ENCODE peak calls at places on chromosomes 3 and 15, in six cellular contexts. K is H9, H is IMR-90, N is neuronal stem cell, F is H1, D is trophoblast cell. B is an unnamed sample.

GRCh38 chr15:92617197-92618037 is 38.2 kb downstream of the FAM174B start:
- DNase-seq in K (no peak), H (peak; percentile 57), N (no peak), F (no peak), D (peak; percentile 71), B (peak; percentile 85)

GRCh38 chr15:71436854-71437253 is 321.6 kb downstream of the THSD4 start:
- DNase-seq in H (no peak), K (no peak), N (no peak), D (no peak), F (no peak), B (no peak)

GRCh38 chr3:51646091-51646490 is 25.0 kb upstream of the TEX264 start:
- DNase-seq in N (no peak), D (no peak), H (peak; percentile 34), F (no peak), K (no peak), B (no peak)

GRCh38 chr15:80585544-80586018 is 109.5 kb upstream of the ABHD17C start:
- DNase-seq in D (peak; percentile 87), F (no peak), N (no peak), H (no peak), K (peak; percentile 31), B (no peak)

GRCh38 chr3:190366145-190366544 is 21.8 kb upstream of the CLDN16 start:
- DNase-seq in H (no peak), N (no peak), F (no peak), D (no peak), K (no peak), B (no peak)

GRCh38 chr3:42028474-42028873 is 62.7 kb upstream of the TRAK1 start:
- DNase-seq in D (no peak), K (no peak), N (no peak), F (no peak), H (no peak), B (no peak)

GRCh38 chr3:113545594-113545993 is 13.2 kb downstream of the SIDT1 start:
- DNase-seq in H (no peak), F (no peak), N (no peak), K (no peak), D (no peak), B (no peak)

GRCh38 chr3:195046441-195046840 is 224.5 kb downstream of the XXYLT1 start:
- DNase-seq in D (no peak), H (no peak), F (no peak), K (no peak), N (no peak), B (no peak)

GRCh38 chr15:30065025-30065801 is 17.5 kb upstream of the GOLGA8J start:
- DNase-seq in F (no peak), N (no peak), D (peak; percentile 42), K (no peak), H (peak; percentile 18), B (peak; percentile 71)

GRCh38 chr3:168123211-168124173 is 27.8 kb upstream of the GOLIM4 start:
- DNase-seq in D (no peak), H (peak; percentile 4), N (no peak), F (no peak), K (no peak), B (no peak)

GRCh38 chr3:98561727-98562521 is 30.1 kb downstream of the GPR15 start:
- DNase-seq in D (no peak), H (peak; percentile 12), F (no peak), K (no peak), N (no peak), B (peak; percentile 41)

GRCh38 chr15:94381384-94381783 is 150.0 kb downstream of the MCTP2 start:
- DNase-seq in N (no peak), H (no peak), D (no peak), F (no peak), K (no peak), B (no peak)

GRCh38 chr3:142595581-142595950 is 627 bp upstream of the PLS1 start:
- DNase-seq in F (no peak), N (no peak), H (peak; percentile 86), D (peak; percentile 43), K (no peak), B (peak; percentile 80)

GRCh38 chr3:126084667-126085180 is 800 bp upstream of the SLC41A3 start:
- DNase-seq in N (no peak), F (no peak), D (peak; percentile 49), H (no peak), K (no peak), B (no peak)
- H4K8ac ChIP-seq in N (no peak overlapping the region), F (no peak overlapping the region), D (no peak overlapping the region), H (peak overlapping the region; percentile 76), K (no peak overlapping the region), B (no peak overlapping the region)

GRCh38 chr3:177350051-177350565 is 152.8 kb upstream of the TBL1XR1 start:
- DNase-seq in K (no peak), H (no peak), F (no peak), N (no peak), D (no peak), B (no peak)

GRCh38 chr3:177354461-177354860 is 157.2 kb upstream of the TBL1XR1 start:
- DNase-seq in H (no peak), F (no peak), D (no peak), K (no peak), N (no peak), B (no peak)

GRCh38 chr3:177351195-177351594 is 153.9 kb upstream of the TBL1XR1 start:
- DNase-seq in H (no peak), N (no peak), F (no peak), D (no peak), K (no peak), B (no peak)

GRCh38 chr3:177351757-177352158 is 154.5 kb upstream of the TBL1XR1 start:
- DNase-seq in H (no peak), F (no peak), K (no peak), N (no peak), D (no peak), B (no peak)

DNA sequence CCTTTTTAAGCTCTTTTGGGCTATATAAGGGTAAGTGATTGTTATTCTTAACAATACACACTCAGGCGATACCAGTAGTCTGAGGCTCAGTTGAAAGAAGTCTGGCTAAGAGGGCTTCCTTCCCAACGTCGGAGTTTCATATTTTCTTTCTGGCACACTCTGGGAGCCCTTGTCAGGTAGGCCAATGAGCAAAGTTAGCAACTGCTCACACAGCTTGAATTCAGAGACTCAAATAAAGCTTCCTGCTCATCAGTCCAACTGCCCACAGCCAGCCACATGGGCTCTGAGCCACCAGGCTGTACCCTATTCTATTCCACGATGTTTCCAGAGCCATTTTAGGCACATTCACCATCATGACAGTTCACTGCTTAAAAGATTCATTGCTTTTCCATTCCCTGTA is 155.1 kb upstream of the TBL1XR1 start:
- DNase-seq in D (no peak), H (no peak), F (no peak), K (no peak), N (no peak), B (no peak)
- H2AFZ ChIP-seq in D (no peak overlapping the region), H (no peak overlapping the region), F (no peak overlapping the region), K (no peak overlapping the region), N (no peak overlapping the region), B (no peak overlapping the region)

GRCh38 chr15:26841941-26842340 is 24.9 kb upstream of the GABRA5 start:
- DNase-seq in N (no peak), H (no peak), K (no peak), F (no peak), D (no peak), B (no peak)

GRCh38 chr15:26842391-26842790 is 24.5 kb upstream of the GABRA5 start:
- DNase-seq in F (no peak), N (no peak), H (no peak), D (no peak), K (no peak), B (no peak)

GRCh38 chr15:26844901-26845300 is 22.0 kb upstream of the GABRA5 start:
- DNase-seq in K (no peak), D (no peak), F (no peak), N (no peak), H (no peak), B (no peak)

GRCh38 chr15:26841514-26841913 is 25.3 kb upstream of the GABRA5 start:
- DNase-seq in H (no peak), D (no peak), N (no peak), F (no peak), K (no peak), B (no peak)

DNA sequence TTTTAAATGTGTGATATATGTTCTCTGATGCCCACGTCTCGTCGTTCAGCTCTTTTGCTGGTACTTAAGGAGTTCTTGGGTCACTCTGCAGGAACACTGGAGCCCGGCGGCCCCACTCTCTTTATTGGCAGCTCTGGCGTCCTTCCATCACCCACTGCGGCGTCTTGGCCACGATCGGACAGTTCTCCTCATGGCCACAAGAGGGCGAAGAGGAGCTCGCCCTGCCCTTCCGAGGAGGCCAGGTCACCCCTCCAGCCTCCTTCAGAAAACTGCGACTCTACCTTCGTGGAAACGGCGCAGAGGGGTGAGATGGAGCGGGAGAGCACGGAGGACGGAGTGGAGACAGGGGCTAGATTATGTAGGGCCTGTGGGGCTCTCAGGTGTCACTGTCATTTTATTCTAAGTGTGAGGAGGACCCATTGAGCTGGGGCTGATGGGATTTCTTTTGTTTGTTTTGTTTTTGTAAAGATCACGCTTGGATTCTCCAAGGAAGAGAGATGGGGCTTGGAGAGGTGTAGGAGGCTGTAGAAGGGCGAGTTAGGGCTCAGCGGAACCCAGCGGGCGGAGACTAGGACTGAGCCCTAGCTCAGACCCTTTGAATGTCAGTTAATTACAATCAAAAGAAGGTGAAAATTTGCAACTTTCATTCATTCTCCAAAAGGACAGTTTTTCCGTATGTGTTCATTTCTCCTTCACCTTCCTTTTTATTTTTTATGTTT is 28.0 kb upstream of the GABRA5 start:
- DNase-seq in N (peak; percentile 21), D (no peak), K (peak; percentile 82), F (peak; percentile 36), H (no peak), B (no peak)
- H4K8ac ChIP-seq in N (no peak overlapping the region), D (no peak overlapping the region), K (no peak overlapping the region), F (no peak overlapping the region), H (no peak overlapping the region), B (no peak overlapping the region)

GRCh38 chr3:181698263-181698944 is 13.3 kb upstream of the SOX2 start:
- DNase-seq in N (no peak), K (peak; percentile 41), H (no peak), F (no peak), D (no peak), B (no peak)

GRCh38 chr3:181696641-181697230 is 15.0 kb upstream of the SOX2 start:
- DNase-seq in N (no peak), H (no peak), F (no peak), D (no peak), K (no peak), B (no peak)

GRCh38 chr3:181693280-181693679 is 18.4 kb upstream of the SOX2 start:
- DNase-seq in F (no peak), K (no peak), D (no peak), H (no peak), N (no peak), B (no peak)

GRCh38 chr3:181694805-181695660 is 16.7 kb upstream of the SOX2 start:
- DNase-seq in N (no peak), F (no peak), H (no peak), D (no peak), K (peak; percentile 70), B (no peak)

DNA sequence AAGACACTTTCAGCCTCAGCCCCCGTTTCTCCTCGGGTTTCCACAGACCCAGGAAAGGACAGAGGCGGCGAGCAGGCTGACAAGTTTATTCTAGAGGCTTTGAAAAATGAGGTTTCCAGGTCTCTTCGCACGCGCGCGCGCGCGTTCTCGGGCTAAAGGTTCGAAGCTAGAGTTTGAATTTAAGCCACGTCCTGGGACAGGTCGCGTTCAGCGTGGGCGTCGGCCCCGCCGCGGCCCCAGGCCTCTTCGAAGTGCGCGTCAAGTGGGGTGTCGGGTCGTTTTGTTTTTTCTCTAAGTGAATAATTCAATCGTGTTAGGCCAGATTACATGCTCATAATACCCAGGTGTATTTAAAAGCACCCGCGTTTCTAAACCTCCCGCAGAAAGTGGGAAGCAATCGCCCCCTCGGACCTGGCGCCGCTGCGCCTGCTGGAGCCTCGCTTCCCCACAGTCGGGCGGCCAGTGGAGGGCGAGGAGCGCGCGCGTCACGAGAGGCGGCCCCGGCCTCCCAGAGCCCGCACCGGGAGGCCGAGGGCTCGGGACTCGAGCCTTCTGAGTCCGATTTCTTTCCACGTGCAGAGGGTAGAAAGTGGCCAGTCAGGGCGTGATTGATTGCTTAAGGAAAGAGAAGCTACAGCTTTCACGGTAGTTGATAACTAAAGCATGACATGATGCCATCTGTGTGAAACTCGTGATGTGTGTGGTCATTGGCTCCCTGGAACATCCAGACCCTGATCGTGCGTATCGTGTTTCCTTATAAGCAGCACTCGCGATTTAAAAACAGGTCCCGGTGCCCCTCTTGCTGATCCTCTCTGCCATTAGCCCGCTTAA is 15.8 kb upstream of the SOX2 start:
- DNase-seq in H (no peak), F (no peak), D (no peak), K (no peak), N (no peak), B (no peak)
- H2AFZ ChIP-seq in H (peak overlapping the region; percentile 67), F (peak overlapping the region; percentile 95), D (peak overlapping the region; percentile 94), K (no peak overlapping the region), N (no peak overlapping the region), B (no peak overlapping the region)